ENCODE peak calls at places on chromosomes 1 and 21, in ten cellular contexts. S is upper lobe of right lung, T is ovary, F is heart left ventricle, Q is cardiac muscle cell, I is uterus, K is iPS DF 6.9, H is lower lobe of right lung, R is hepatocyte, G is endodermal cell. E is an unnamed sample.

GRCh38 chr21:15227919-15228318 is 163.1 kb upstream of the NRIP1 start:
- DNase-seq in Q (no peak), H (no peak), R (no peak), F (no peak), K (no peak), S (no peak), I (no peak), T (no peak), G (no peak), E (no peak)

GRCh38 chr1:241837901-241838300 is 10.1 kb upstream of the EXO1 start:
- DNase-seq in Q (no peak), F (no peak), T (no peak), K (no peak), H (no peak), I (no peak), G (no peak), R (peak; percentile 26), S (no peak), E (no peak)

GRCh38 chr21:42833439-42833815 is 45.9 kb downstream of the WDR4 start:
- DNase-seq in I (no peak), H (no peak), F (no peak), T (no peak), G (peak; percentile 82), R (peak; percentile 55), Q (peak; percentile 32), K (no peak), S (peak; percentile 62), E (peak; percentile 77)

GRCh38 chr1:160189649-160190625 is at the start of gene CASQ1:
- DNase-seq in R (peak; percentile 53), T (no peak), I (peak; percentile 47), G (no peak), Q (peak; percentile 64), H (no peak), S (no peak), F (peak; percentile 76), K (no peak), E (no peak)

GRCh38 chr1:63068626-63069025 is 253.7 kb upstream of the FOXD3 start:
- DNase-seq in I (no peak), S (no peak), K (no peak), H (no peak), F (no peak), Q (no peak), G (no peak), T (no peak), R (no peak), E (no peak)

GRCh38 chr1:183365093-183365492 is 53.1 kb downstream of the NMNAT2 start:
- DNase-seq in H (no peak), T (no peak), K (no peak), S (no peak), Q (no peak), G (no peak), F (no peak), R (no peak), I (no peak), E (no peak)

GRCh38 chr1:10665930-10666850 is 130.3 kb downstream of the CASZ1 start:
- DNase-seq in G (no peak), S (peak; percentile 94), I (no peak), T (no peak), K (no peak), R (no peak), Q (no peak), F (peak; percentile 89), H (peak; percentile 92), E (no peak)

GRCh38 chr1:188170446-188170845 is 1341.7 kb downstream of the PLA2G4A start:
- DNase-seq in Q (no peak), R (no peak), H (no peak), I (no peak), T (no peak), K (no peak), G (no peak), S (no peak), F (no peak), E (no peak)

GRCh38 chr1:27979151-27979858 is 19.5 kb downstream of the XKR8 start:
- DNase-seq in T (no peak), Q (peak; percentile 35), R (peak; percentile 74), F (no peak), H (no peak), S (no peak), I (no peak), K (no peak), G (no peak), E (no peak)

GRCh38 chr1:8370928-8371327 is 53.0 kb downstream of the SLC45A1 start:
- DNase-seq in Q (peak; percentile 51), H (no peak), R (no peak), G (no peak), T (peak; percentile 16), F (peak; percentile 66), I (no peak), S (peak; percentile 7), K (no peak), E (no peak)

GRCh38 chr1:8370046-8370881 is 52.4 kb downstream of the SLC45A1 start:
- DNase-seq in G (peak; percentile 44), T (no peak), S (peak; percentile 8), H (no peak), Q (no peak), R (no peak), F (peak; percentile 13), I (no peak), K (no peak), E (no peak)

GRCh38 chr1:8368956-8369639 is 51.2 kb downstream of the SLC45A1 start:
- DNase-seq in Q (no peak), R (no peak), H (no peak), I (no peak), F (peak; percentile 18), G (no peak), S (no peak), K (no peak), T (no peak), E (no peak)

GRCh38 chr1:8373547-8374270 is 55.8 kb downstream of the SLC45A1 start:
- DNase-seq in S (no peak), F (peak; percentile 85), R (peak; percentile 70), I (peak; percentile 74), K (no peak), Q (peak; percentile 63), G (no peak), T (peak; percentile 57), H (peak; percentile 76), E (no peak)

DNA sequence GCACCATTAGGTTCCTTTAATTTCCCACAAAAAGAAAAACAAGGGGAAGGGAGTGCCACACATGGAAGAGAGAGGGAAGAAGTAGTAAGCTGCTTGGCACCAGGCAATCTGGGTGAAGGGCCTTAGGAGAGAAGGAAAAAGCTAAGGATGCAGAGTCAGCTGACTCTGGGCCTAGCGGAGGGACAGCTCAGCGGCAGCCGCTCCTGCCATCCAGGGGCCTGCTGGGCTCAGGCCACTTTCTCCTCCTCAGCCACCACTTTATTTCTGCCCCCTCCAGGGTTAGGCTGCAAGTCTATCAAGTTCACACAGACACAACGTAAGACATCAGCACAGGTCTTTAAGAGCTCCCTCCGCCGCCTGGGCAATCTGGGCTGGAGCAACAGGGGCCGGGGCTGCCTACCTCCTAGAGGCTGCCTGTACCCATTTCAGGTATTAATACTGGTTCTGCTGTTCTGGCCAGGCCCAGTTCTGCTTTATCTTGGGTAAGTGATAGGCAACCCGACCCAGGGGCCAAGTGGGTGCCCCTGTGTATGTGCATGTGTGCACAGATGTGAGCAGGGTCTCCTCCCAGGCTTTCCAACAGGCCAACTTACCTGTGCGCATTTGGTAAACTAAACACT is 53.6 kb downstream of the SLC45A1 start:
- DNase-seq in T (no peak), H (no peak), G (peak; percentile 49), K (no peak), Q (peak; percentile 32), I (no peak), R (no peak), F (peak; percentile 20), S (peak; percentile 45), E (no peak)
- H3K4me1 ChIP-seq in T (peaks cover 28% of the 10 kb centered on the region), H (peaks cover 82% of the 10 kb centered on the region), G (peaks cover 6% of the 10 kb centered on the region), K (peaks cover 8% of the 10 kb centered on the region), Q (peaks cover 78% of the 10 kb centered on the region), I (peaks cover 25% of the 10 kb centered on the region), R (peaks cover 58% of the 10 kb centered on the region), F (peaks cover 92% of the 10 kb centered on the region), S (peaks cover 62% of the 10 kb centered on the region), E (peaks cover 4% of the 10 kb centered on the region)

GRCh38 chr21:45409466-45410150 is 4.6 kb downstream of the COL18A1 start:
- DNase-seq in T (peak; percentile 56), Q (no peak), K (no peak), G (peak; percentile 49), S (no peak), F (peak; percentile 80), H (no peak), R (no peak), I (no peak), E (no peak)
- H3K4me1 ChIP-seq in T (peaks cover 28% of the 10 kb centered on the region), Q (peaks cover 79% of the 10 kb centered on the region), K (peaks cover 25% of the 10 kb centered on the region), G (peaks cover 17% of the 10 kb centered on the region), S (peaks cover 9% of the 10 kb centered on the region), F (peaks cover 83% of the 10 kb centered on the region), H (peaks cover 17% of the 10 kb centered on the region), R (peaks cover 57% of the 10 kb centered on the region), I (peaks cover 15% of the 10 kb centered on the region), E (peaks cover 54% of the 10 kb centered on the region)

DNA sequence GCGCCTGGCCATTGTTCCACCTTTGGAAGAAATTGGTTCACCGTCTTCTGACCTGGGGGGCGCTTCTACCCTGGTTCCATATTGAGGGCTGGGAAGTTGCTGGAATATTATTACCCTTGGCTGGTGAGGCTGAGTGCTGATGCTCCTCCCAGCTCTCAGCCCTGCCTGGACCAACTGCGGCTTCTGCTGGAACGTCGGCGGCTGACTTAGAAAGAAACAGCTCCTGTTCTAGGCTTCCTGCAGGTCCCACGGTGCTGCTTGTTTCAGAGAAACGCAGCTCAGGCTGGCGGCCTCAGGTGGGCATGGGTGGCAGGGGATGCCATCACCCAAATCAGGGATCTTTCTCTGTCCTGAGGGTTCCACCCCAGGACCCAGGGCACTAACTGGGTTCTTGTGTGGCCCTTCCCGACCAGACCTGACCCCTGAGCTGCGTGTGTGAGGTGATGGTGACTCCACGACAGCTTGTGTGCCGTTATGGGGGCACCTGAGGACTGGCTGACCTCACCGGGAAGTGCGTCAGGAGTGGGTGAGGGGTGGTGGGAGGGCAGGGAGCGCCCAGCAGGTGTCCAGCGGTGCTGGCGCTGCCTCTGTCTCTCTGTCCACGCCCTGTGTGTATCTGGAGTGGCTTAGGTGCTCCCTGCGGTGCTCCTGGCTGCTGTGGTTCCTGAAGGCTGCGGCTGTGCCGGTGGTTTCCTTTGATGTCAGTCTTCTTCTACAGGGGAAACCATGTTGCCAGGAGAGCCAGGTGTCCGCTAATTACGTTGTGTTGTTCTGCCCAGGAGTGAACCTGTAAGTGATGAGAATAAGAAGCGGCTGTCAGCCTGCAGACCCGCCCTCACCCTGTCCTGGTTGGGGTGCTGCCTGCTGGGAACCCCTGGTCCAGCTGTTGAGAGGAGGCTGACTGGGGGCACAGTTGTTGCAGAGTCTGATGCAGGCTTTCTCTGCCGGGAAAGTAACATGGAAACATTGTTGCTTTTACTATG is 8.9 kb downstream of the SKI start:
- DNase-seq in G (no peak), R (no peak), F (peak; percentile 25), K (no peak), S (no peak), T (no peak), H (no peak), I (no peak), Q (no peak), E (no peak)
- H3K4me1 ChIP-seq in G (peaks cover 11% of the 10 kb centered on the region), R (peaks cover 63% of the 10 kb centered on the region), F (peaks cover 99% of the 10 kb centered on the region), K (peaks cover 8% of the 10 kb centered on the region), S (peaks cover 96% of the 10 kb centered on the region), T (peaks cover 57% of the 10 kb centered on the region), H (peaks cover 100% of the 10 kb centered on the region), I (peaks cover 82% of the 10 kb centered on the region), Q (peaks cover 31% of the 10 kb centered on the region), E (no peaks in the 10 kb centered on the region)

GRCh38 chr1:154954541-154954940 is 1.4 kb downstream of the PBXIP1 start:
- DNase-seq in T (no peak), F (no peak), S (no peak), K (no peak), G (no peak), H (no peak), I (no peak), R (no peak), Q (no peak), E (no peak)
- H3K4me1 ChIP-seq in T (peaks cover 41% of the 10 kb centered on the region), F (peaks cover 51% of the 10 kb centered on the region), S (peaks cover 45% of the 10 kb centered on the region), K (peaks cover 7% of the 10 kb centered on the region), G (peaks cover 19% of the 10 kb centered on the region), H (peaks cover 39% of the 10 kb centered on the region), I (peaks cover 22% of the 10 kb centered on the region), R (peaks cover 29% of the 10 kb centered on the region), Q (peaks cover 45% of the 10 kb centered on the region), E (peaks cover 10% of the 10 kb centered on the region)

E was measured in Caco-2.